ENCODE peak calls at places on chromosomes 6 and 20, in seven cellular contexts. O is adrenal gland, S is uterus, Q is foreskin fibroblast, D is cardiac fibroblast, T is fibroblast of mammary gland, J is left lung. H is an unnamed sample.

GRCh38 chr20:23641936-23642751 is 4.4 kb upstream of the CST3 start:
- DNase-seq in O (no peak), S (no peak), Q (peak), D (peak), T (peak), J (no peak), H (peak)

GRCh38 chr6:150969901-150970300 is 104.4 kb downstream of the MTHFD1L start:
- DNase-seq in O (no peak), S (no peak), Q (no peak), D (no peak), T (no peak), J (no peak), H (no peak)

GRCh38 chr6:52550014-52550575 is 26.8 kb downstream of the TRAM2 start:
- DNase-seq in O (no peak), S (no peak), Q (no peak), D (no peak), T (no peak), J (no peak), H (no peak)

GRCh38 chr6:91879346-91879995 is 1292.6 kb upstream of the MAP3K7 start:
- DNase-seq in O (no peak), S (no peak), Q (no peak), D (no peak), T (no peak), J (no peak), H (no peak)

GRCh38 chr6:129929433-129929832 is 68.3 kb upstream of the TMEM244 start:
- DNase-seq in O (peak), S (no peak), Q (peak), D (peak), T (peak), J (no peak), H (peak)

GRCh38 chr6:90859056-90859455 is 272.2 kb upstream of the MAP3K7 start:
- DNase-seq in O (no peak), S (no peak), Q (no peak), D (no peak), T (no peak), J (no peak), H (no peak)

GRCh38 chr20:2133318-2134183 is 31.9 kb downstream of the STK35 start:
- DNase-seq in O (peak), S (peak), Q (peak), D (peak), T (peak), J (peak), H (no peak)

GRCh38 chr6:36444470-36444869 is 1.7 kb downstream of the KCTD20 start:
- DNase-seq in O (no peak), S (no peak), Q (no peak), D (peak), T (peak), J (no peak), H (no peak)

GRCh38 chr6:155837474-155837873 is 381.8 kb upstream of the NOX3 start:
- DNase-seq in O (no peak), S (no peak), Q (no peak), D (no peak), T (no peak), J (no peak), H (no peak)

GRCh38 chr6:129597023-129597713 is 112.8 kb downstream of the ARHGAP18 start:
- DNase-seq in O (no peak), S (no peak), Q (no peak), D (no peak), T (no peak), J (no peak), H (no peak)

GRCh38 chr6:114164206-114164605 is 178.6 kb downstream of the HS3ST5 start:
- DNase-seq in O (no peak), S (no peak), Q (no peak), D (no peak), T (no peak), J (no peak), H (no peak)

GRCh38 chr6:40874495-40874894 is 164.5 kb downstream of the UNC5CL start:
- DNase-seq in O (no peak), S (no peak), Q (no peak), D (no peak), T (no peak), J (no peak), H (no peak)

GRCh38 chr6:72813807-72814596 is 192.1 kb downstream of the KCNQ5 start:
- DNase-seq in O (no peak), S (no peak), Q (no peak), D (no peak), T (no peak), J (no peak), H (peak)

GRCh38 chr6:35698858-35699257 is 10.1 kb upstream of the FKBP5 start:
- DNase-seq in O (no peak), S (no peak), Q (no peak), D (no peak), T (no peak), J (no peak), H (no peak)

GRCh38 chr6:125639621-125640020 is 109.8 kb upstream of the HEY2 start:
- DNase-seq in O (no peak), S (no peak), Q (no peak), D (peak), T (no peak), J (no peak), H (no peak)

GRCh38 chr6:68343901-68344300 is 291.2 kb upstream of the ADGRB3 start:
- DNase-seq in O (peak), S (no peak), Q (peak), D (peak), T (peak), J (no peak), H (peak)

GRCh38 chr6:33392979-33393378 is 1.4 kb downstream of the KIFC1 start:
- DNase-seq in O (no peak), S (no peak), Q (no peak), D (no peak), T (no peak), J (no peak), H (no peak)
- H3K4me3 ChIP-seq in O (no peak), S (no peak), Q (peak), D (no peak), T (peak), J (no peak), H (peak)

GRCh38 chr6:149840345-149841075 is 23.6 kb downstream of the LRP11 start:
- DNase-seq in O (peak), S (peak), Q (peak), D (peak), T (peak), J (peak), H (no peak)
- TF ChIP-seq CTCF in O (no peak), S (peak), Q (peak), D (peak), T (peak), J (peak), H (peak)

GRCh38 chr6:115796829-115797228 is 263.9 kb downstream of the FRK start:
- DNase-seq in O (no peak), S (no peak), Q (no peak), D (no peak), T (no peak), J (no peak), H (no peak)
- H3K4me3 ChIP-seq in O (no peak), S (no peak), Q (no peak), D (no peak), T (no peak), J (no peak), H (no peak)

GRCh38 chr20:50659975-50660670 is 31.2 kb downstream of the RIPOR3 start:
- DNase-seq in O (peak), S (peak), Q (no peak), D (no peak), T (no peak), J (no peak), H (no peak)
- TF ChIP-seq CTCF in O (no peak), S (no peak), Q (no peak), D (no peak), T (no peak), J (no peak), H (no peak)

DNA sequence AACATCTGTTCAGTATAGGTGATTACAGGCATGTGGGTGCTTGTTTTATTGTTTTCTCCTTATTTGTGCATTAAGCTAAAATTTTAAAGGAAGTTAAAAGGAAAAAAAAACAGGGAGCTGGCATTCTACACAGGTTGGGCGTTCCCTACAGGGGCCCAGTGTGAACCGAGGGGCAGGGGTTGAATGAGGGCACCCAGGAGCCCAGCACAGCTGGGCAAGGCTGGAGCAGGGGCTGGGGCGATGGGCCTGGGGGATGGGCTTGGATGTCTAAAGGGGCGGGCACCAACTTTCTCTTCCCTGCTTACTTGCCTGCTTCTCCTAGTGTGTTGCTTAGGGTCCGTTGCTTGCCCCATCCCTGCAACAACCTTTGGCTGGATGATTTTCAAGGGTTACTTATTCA is 230.2 kb upstream of the RNF24 start:
- DNase-seq in O (no peak), S (no peak), Q (no peak), D (no peak), T (no peak), J (no peak), H (no peak)
- H3K4me3 ChIP-seq in O (no peak), S (no peak), Q (no peak), D (no peak), T (no peak), J (no peak), H (no peak)

DNA sequence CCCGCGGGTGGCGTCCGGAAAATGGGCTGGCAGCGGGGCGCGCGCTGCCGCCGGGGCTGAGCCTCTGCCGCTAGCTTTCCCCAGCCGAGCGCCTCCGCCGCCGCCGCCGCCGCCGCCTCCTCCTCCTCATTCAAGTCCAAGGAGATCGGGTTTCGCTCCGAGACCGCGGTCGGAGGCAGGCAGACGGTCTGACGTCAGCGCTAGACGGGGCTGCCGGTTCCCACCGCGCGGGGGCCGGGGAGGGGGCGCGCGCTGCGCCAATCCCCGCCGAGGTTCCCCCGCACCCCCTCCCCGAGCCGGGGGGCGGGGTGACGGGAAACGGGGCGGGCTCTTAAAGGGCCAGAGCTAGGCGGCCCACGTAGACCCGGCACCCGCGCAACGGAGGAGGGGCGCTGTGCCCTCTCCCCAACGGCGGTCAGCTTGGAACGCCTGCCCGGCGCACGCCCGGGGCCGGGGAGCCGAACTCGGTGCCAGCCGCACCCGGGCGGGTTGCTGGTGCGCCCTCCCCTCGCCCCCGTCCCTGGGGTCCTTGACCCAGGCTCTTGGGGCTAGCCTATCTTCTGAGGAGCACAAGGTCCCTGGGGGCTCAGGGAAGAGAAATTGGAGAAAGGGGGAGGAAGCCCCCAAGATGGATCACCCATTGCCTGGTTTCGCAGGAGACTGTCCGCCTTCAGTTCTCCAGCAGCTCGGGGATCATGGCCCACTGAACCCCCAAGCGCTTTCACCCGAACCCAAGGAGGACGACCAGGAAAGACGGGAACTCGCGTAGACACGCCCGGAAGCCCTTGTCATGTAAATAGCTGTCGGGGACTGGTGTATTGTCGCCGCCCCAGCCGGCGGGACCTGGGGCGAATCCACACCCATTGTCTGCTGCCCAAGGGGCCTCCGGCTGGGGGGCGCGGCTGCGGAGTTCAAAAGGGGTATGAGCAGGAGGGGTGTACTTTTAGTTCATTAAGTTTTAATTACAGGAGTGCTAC is at the start of gene PMEPA1:
- DNase-seq in O (peak), S (peak), Q (peak), D (peak), T (peak), J (peak), H (no peak)
- TF ChIP-seq CTCF in O (no peak), S (no peak), Q (no peak), D (no peak), T (no peak), J (no peak), H (no peak)

GRCh38 chr6:109060585-109060984 is 34.1 kb downstream of the SESN1 start:
- DNase-seq in O (no peak), S (no peak), Q (no peak), D (peak), T (no peak), J (no peak), H (no peak)

GRCh38 chr6:109062216-109062615 is 32.4 kb downstream of the SESN1 start:
- DNase-seq in O (no peak), S (no peak), Q (no peak), D (no peak), T (no peak), J (no peak), H (no peak)

GRCh38 chr6:109058620-109059019 is 36.0 kb downstream of the SESN1 start:
- DNase-seq in O (no peak), S (no peak), Q (no peak), D (no peak), T (no peak), J (no peak), H (no peak)

GRCh38 chr6:109059148-109059547 is 35.5 kb downstream of the SESN1 start:
- DNase-seq in O (no peak), S (no peak), Q (no peak), D (peak), T (peak), J (no peak), H (no peak)

DNA sequence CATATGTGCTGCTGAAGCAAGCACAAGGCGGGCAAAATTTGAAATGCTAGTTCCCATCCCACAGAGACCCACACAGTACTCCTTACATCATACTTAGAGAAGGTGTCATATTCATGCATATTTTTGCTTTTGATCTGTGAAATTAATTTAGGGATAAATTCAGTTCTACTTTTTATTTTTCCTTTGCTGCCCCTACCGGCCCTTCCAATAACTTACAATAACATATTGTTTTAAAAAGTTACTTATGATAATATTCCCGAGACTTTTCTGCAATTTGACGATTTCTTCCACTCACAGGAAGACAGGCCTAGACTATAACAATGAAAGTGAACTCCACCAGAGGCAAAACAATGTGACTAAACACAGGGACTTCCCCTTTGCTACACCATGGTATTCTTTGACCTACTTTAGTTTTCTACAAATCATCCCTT is 35.0 kb downstream of the SESN1 start:
- DNase-seq in O (no peak), S (no peak), Q (peak), D (peak), T (peak), J (no peak), H (no peak)
- H3K4me3 ChIP-seq in O (peak), S (no peak), Q (no peak), D (no peak), T (no peak), J (no peak), H (no peak)

DNA sequence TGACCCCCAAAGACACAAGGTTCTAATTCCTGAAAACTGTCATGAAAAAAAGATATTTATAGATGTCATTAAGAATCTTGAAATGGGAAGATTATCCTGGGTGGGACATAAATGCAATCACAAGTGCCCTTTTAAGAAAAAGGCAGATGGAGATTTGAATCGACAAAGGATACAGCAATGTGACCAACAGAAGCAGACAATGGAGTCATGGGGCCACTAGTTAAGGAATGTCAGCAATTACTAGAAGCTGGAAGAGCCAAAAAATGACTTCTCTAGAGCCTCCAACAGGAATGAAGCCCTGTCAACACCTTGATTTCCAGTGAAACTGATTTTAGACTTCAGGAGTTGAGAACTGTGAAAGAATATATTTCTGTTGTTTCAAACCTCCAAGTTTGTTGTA is 448.5 kb downstream of the MEI4 start:
- DNase-seq in O (no peak), S (no peak), Q (no peak), D (no peak), T (no peak), J (no peak), H (no peak)
- TF ChIP-seq CTCF in O (no peak), S (no peak), Q (no peak), D (no peak), T (no peak), J (no peak), H (no peak)

GRCh38 chr6:44176130-44176934 is 17.7 kb downstream of the CAPN11 start:
- DNase-seq in O (no peak), S (no peak), Q (no peak), D (no peak), T (no peak), J (no peak), H (no peak)
- H3K4me3 ChIP-seq in O (no peak), S (no peak), Q (no peak), D (no peak), T (no peak), J (no peak), H (no peak)

GRCh38 chr6:169652896-169653295 is 48.9 kb downstream of the WDR27 start:
- DNase-seq in O (no peak), S (no peak), Q (no peak), D (no peak), T (no peak), J (no peak), H (no peak)

GRCh38 chr6:169653691-169654090 is 48.1 kb downstream of the WDR27 start:
- DNase-seq in O (no peak), S (no peak), Q (no peak), D (no peak), T (no peak), J (no peak), H (no peak)

GRCh38 chr6:169656626-169657610 is 44.9 kb downstream of the WDR27 start:
- DNase-seq in O (no peak), S (no peak), Q (no peak), D (no peak), T (no peak), J (no peak), H (no peak)

GRCh38 chr6:169651498-169651897 is 50.3 kb downstream of the WDR27 start:
- DNase-seq in O (no peak), S (no peak), Q (no peak), D (no peak), T (no peak), J (no peak), H (no peak)

GRCh38 chr6:169654590-169655391 is 47.0 kb downstream of the WDR27 start:
- DNase-seq in O (peak), S (peak), Q (peak), D (peak), T (peak), J (peak), H (no peak)
- TF ChIP-seq CTCF in O (no peak), S (peak), Q (no peak), D (peak), T (peak), J (no peak), H (peak)

H was measured in epithelial cell of proximal tubule.